ENCODE peak calls at places on chromosomes 6 and 20, in five cellular contexts. C is neural progenitor cell, T is H1, U is fibroblast of lung, Z is astrocyte. A is an unnamed sample.
A peak's percentile ranks its signal among the peaks of the same experiment; 100 is the strongest.

GRCh38 chr20:9051508-9051907 is 17.4 kb upstream of the PLCB4 start:
- DNase-seq in C (no peak), T (no peak), U (peak; percentile 97), Z (peak; percentile 98), A (no peak)

GRCh38 chr6:39929733-39930461 is 4.4 kb downstream of the MOCS1 start:
- DNase-seq in C (no peak), T (no peak), U (peak; percentile 11), Z (no peak), A (no peak)

GRCh38 chr6:127436578-127437110 is 22.5 kb downstream of the KIAA0408 start:
- DNase-seq in C (no peak), T (no peak), U (no peak), Z (no peak), A (peak; percentile 20)

GRCh38 chr6:103783344-103783743 is 1076.4 kb downstream of the HACE1 start:
- DNase-seq in C (no peak), T (no peak), U (no peak), Z (no peak), A (no peak)

GRCh38 chr20:14919473-14920157 is 582.2 kb upstream of the FLRT3 start:
- DNase-seq in C (peak; percentile 14), T (peak; percentile 67), U (no peak), Z (no peak), A (no peak)

GRCh38 chr20:13322198-13322597 is 101.1 kb downstream of the ISM1 start:
- DNase-seq in C (no peak), T (no peak), U (no peak), Z (no peak), A (no peak)

GRCh38 chr6:27474172-27474465 is 1.2 kb upstream of the ZNF184 start:
- DNase-seq in C (no peak), T (no peak), U (no peak), Z (no peak), A (no peak)

GRCh38 chr6:142355481-142356174 is 53.8 kb downstream of the ADGRG6 start:
- DNase-seq in C (no peak), T (no peak), U (no peak), Z (no peak), A (no peak)

GRCh38 chr6:52590634-52590985 is 13.8 kb upstream of the TRAM2 start:
- DNase-seq in C (no peak), T (no peak), U (peak; percentile 71), Z (no peak), A (no peak)

GRCh38 chr6:90534337-90535025 is 52.4 kb downstream of the MAP3K7 start:
- DNase-seq in C (no peak), T (no peak), U (no peak), Z (no peak), A (no peak)

GRCh38 chr20:41089555-41089954 is 47.8 kb upstream of the PLCG1 start:
- DNase-seq in C (no peak), T (no peak), U (no peak), Z (no peak), A (no peak)

GRCh38 chr6:37314803-37315515 is 38.8 kb upstream of the RNF8 start:
- DNase-seq in C (peak; percentile 59), T (peak; percentile 54), U (peak; percentile 60), Z (peak; percentile 26), A (peak; percentile 29)

GRCh38 chr20:53918949-53919361 is 151.4 kb downstream of the BCAS1 start:
- DNase-seq in C (peak; percentile 80), T (peak; percentile 76), U (no peak), Z (no peak), A (peak; percentile 52)

GRCh38 chr6:40845588-40845987 is 193.4 kb downstream of the UNC5CL start:
- DNase-seq in C (peak; percentile 78), T (peak; percentile 73), U (peak; percentile 42), Z (peak; percentile 10), A (no peak)

GRCh38 chr6:27867051-27867940 is 44.9 kb downstream of the OR2B2 start:
- DNase-seq in C (peak; percentile 84), T (peak; percentile 94), U (peak; percentile 85), Z (peak; percentile 56), A (peak; percentile 80)

GRCh38 chr20:5658897-5659296 is 91.3 kb upstream of the SHLD1 start:
- DNase-seq in C (no peak), T (no peak), U (peak; percentile 91), Z (peak; percentile 86), A (no peak)

GRCh38 chr6:148240463-148240845 is 102.2 kb upstream of the SASH1 start:
- DNase-seq in C (no peak), T (no peak), U (peak; percentile 65), Z (peak; percentile 87), A (peak; percentile 1)

GRCh38 chr6:109816452-109817374 is 125.6 kb downstream of the FIG4 start:
- DNase-seq in C (no peak), T (no peak), U (no peak), Z (no peak), A (no peak)

GRCh38 chr20:34296468-34296867 is 6.7 kb downstream of the AHCY start:
- DNase-seq in C (no peak), T (no peak), U (no peak), Z (no peak), A (no peak)

GRCh38 chr6:144417686-144418085 is 132.6 kb downstream of the UTRN start:
- DNase-seq in C (no peak), T (no peak), U (no peak), Z (no peak), A (no peak)

GRCh38 chr6:144415014-144415413 is 129.9 kb downstream of the UTRN start:
- DNase-seq in C (no peak), T (no peak), U (peak; percentile 75), Z (peak; percentile 84), A (no peak)

GRCh38 chr6:144416773-144417172 is 131.6 kb downstream of the UTRN start:
- DNase-seq in C (no peak), T (no peak), U (peak; percentile 60), Z (no peak), A (no peak)

GRCh38 chr6:144415835-144416237 is 130.7 kb downstream of the UTRN start:
- DNase-seq in C (no peak), T (no peak), U (peak; percentile 69), Z (peak; percentile 94), A (no peak)

DNA sequence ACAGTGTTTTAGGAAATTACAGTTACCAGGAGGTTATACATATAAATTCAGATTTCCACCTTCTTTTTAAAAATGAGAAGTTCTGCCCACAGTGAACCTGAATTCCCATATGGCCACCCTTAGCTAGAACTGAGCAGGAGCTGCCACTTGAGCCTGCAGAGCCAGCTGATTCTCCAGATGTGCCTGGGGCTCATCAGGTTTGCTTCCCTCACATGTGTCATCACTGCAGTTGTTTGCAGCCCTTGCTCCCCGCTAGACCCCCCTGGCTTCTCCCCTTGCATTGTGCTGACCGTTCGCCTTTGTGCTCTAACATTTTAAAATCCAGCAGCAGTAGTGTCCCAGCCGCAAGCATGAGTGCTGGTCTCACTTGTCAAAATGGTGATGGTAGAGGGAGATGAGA is 131.1 kb downstream of the UTRN start:
- DNase-seq in C (no peak), T (no peak), U (no peak), Z (no peak), A (no peak)
- H3K79me2 ChIP-seq in C (peaks cover 6% of the 10 kb centered on the region), T (peaks cover 30% of the 10 kb centered on the region), U (peaks cover 22% of the 10 kb centered on the region), Z (peaks cover 18% of the 10 kb centered on the region), A (peaks cover 15% of the 10 kb centered on the region)

GRCh38 chr6:144362042-144363018 is 77.2 kb downstream of the UTRN start:
- DNase-seq in C (no peak), T (no peak), U (peak; percentile 63), Z (peak; percentile 31), A (no peak)

GRCh38 chr6:144365176-144365710 is 80.1 kb downstream of the UTRN start:
- DNase-seq in C (no peak), T (no peak), U (no peak), Z (no peak), A (no peak)

GRCh38 chr6:144361027-144361426 is 75.9 kb downstream of the UTRN start:
- DNase-seq in C (no peak), T (no peak), U (no peak), Z (no peak), A (no peak)

GRCh38 chr6:144364208-144364718 is 79.1 kb downstream of the UTRN start:
- DNase-seq in C (no peak), T (no peak), U (no peak), Z (no peak), A (no peak)

DNA sequence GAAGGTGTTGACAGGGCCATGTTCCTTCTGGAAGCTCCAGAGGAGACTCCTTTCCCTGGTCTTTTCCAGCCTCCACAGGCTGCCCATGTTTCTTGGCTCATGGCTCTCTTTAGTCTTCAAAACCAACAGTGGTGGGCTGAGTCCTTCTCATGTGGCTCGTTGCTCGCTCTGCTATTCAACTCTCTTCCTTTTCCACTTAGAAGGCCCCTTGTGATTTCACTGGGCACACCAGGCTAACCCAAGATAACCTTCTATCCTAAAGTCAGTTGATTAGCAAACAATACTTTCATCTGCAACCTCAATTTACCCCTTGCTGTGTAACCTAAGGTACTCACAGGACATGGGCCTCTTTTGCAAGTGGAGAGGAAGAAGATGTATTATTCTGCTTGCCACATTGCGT is 79.6 kb downstream of the UTRN start:
- DNase-seq in C (no peak), T (no peak), U (no peak), Z (no peak), A (no peak)
- H3K79me2 ChIP-seq in C (peaks cover 7% of the 10 kb centered on the region), T (peaks cover 45% of the 10 kb centered on the region), U (peaks cover 25% of the 10 kb centered on the region), Z (peaks cover 34% of the 10 kb centered on the region), A (peaks cover 15% of the 10 kb centered on the region)

DNA sequence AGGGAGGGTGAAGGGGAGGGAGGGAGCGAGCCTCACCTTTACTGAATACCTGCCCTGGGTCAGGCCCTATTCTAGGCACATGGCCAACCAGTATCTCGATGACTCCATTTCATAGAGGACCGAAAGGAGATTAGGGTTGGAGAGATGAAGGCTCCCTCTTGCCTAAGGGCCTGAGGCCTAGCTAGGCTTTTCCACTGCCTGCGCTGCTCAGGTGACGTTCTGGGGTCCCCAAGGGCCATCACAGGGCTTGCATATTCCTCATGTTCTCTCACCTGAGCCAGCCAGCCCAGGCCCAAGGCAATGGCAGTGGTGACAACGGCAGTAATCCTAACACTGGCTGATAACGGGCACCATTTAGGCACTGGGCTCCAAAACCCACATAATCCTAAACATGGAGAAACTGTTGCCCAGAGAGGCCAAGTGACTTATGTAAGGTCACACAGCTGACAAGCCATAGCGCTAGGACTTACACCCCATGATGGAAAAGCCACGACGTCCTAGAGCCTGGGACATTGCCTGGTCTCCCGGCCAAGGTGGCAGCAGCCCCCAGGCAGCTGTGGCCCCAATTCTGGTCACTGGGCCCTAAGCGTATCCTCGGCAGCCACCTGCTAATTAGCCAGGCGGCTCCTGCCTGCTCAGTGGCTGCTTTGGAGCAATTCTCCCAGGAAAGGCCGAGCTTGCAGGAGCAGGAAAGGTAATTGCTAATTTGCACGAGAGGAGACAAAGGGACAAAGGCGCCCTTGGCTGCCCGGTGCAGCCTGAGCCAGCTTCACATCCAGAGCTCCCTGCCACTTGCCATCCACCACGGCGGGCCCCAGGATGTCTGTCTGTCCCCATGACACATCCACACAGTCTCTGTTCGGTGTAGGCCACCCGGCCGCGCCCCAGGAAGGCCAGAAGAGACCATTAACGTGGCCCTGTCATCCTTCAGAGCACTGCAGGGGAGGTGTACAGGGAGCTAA is 21.5 kb downstream of the NOL4L start:
- DNase-seq in C (peak; percentile 81), T (no peak), U (no peak), Z (no peak), A (no peak)
- H3K79me2 ChIP-seq in C (no peaks in the 10 kb centered on the region), T (no peaks in the 10 kb centered on the region), U (no peaks in the 10 kb centered on the region), Z (no peaks in the 10 kb centered on the region), A (no peaks in the 10 kb centered on the region)

GRCh38 chr6:5851261-5851757 is 155.4 kb downstream of the NRN1 start:
- DNase-seq in C (peak; percentile 87), T (peak; percentile 90), U (peak; percentile 18), Z (peak; percentile 10), A (no peak)

GRCh38 chr6:5843078-5843477 is 163.6 kb downstream of the NRN1 start:
- DNase-seq in C (no peak), T (no peak), U (no peak), Z (no peak), A (no peak)

GRCh38 chr6:5846889-5847288 is 159.8 kb downstream of the NRN1 start:
- DNase-seq in C (no peak), T (no peak), U (no peak), Z (no peak), A (no peak)

GRCh38 chr6:5850848-5851255 is 155.9 kb downstream of the NRN1 start:
- DNase-seq in C (peak; percentile 95), T (no peak), U (no peak), Z (no peak), A (no peak)

GRCh38 chr6:5846335-5846734 is 160.4 kb downstream of the NRN1 start:
- DNase-seq in C (no peak), T (no peak), U (no peak), Z (no peak), A (no peak)
- H3K79me2 ChIP-seq in C (no peaks in the 10 kb centered on the region), T (no peaks in the 10 kb centered on the region), U (no peaks in the 10 kb centered on the region), Z (no peaks in the 10 kb centered on the region), A (no peaks in the 10 kb centered on the region)